ENCODE peak calls at places on chromosomes 6 and 20, in five cellular contexts. D, O, E, R and I are unnamed samples.
A peak's percentile ranks its signal among the peaks of the same experiment; 100 is the strongest.

GRCh38 chr6:149366237-149366921 is 33.7 kb upstream of the SUMO4 start:
- ATAC-seq in D (no peak), O (no peak), E (no peak), R (no peak), I (no peak)

GRCh38 chr20:59850018-59850641 is 83.3 kb downstream of the SYCP2 start:
- ATAC-seq in D (no peak), O (peak; percentile 67), E (peak; percentile 74), R (peak; percentile 72), I (no peak)

GRCh38 chr20:661474-662288 is 8.7 kb upstream of the SRXN1 start:
- ATAC-seq in D (no peak), O (no peak), E (peak; percentile 76), R (no peak), I (no peak)

GRCh38 chr6:104301921-104302320 is 557.8 kb downstream of the HACE1 start:
- ATAC-seq in D (no peak), O (no peak), E (no peak), R (peak; percentile 49), I (no peak)

GRCh38 chr6:116667620-116668019 is 946 bp downstream of the ZUP1 start:
- ATAC-seq in D (peak; percentile 73), O (peak; percentile 71), E (no peak), R (peak; percentile 23), I (no peak)

GRCh38 chr6:63910863-63911665 is 275.5 kb downstream of the PHF3 start:
- ATAC-seq in D (peak; percentile 71), O (no peak), E (no peak), R (no peak), I (no peak)

GRCh38 chr6:44298055-44298803 is 14.9 kb downstream of the AARS2 start:
- ATAC-seq in D (no peak), O (peak; percentile 28), E (peak; percentile 33), R (peak; percentile 34), I (no peak)

GRCh38 chr6:44062771-44063560 is 64.3 kb downstream of the MRPL14 start:
- ATAC-seq in D (no peak), O (peak; percentile 34), E (peak; percentile 6), R (peak; percentile 75), I (no peak)

GRCh38 chr20:17569616-17570346 is at the start of gene DSTN:
- ATAC-seq in D (peak; percentile 95), O (peak; percentile 94), E (peak; percentile 91), R (peak; percentile 94), I (peak; percentile 86)

GRCh38 chr6:44699082-44699481 is 311.6 kb downstream of the CDC5L start:
- ATAC-seq in D (no peak), O (no peak), E (no peak), R (no peak), I (no peak)

GRCh38 chr6:50361641-50362331 is 312.1 kb upstream of the DEFB112 start:
- ATAC-seq in D (no peak), O (no peak), E (no peak), R (no peak), I (no peak)

GRCh38 chr6:126083875-126084274 is 97.5 kb downstream of the TRMT11 start:
- ATAC-seq in D (no peak), O (no peak), E (no peak), R (no peak), I (no peak)

GRCh38 chr20:53884859-53885654 is 185.3 kb downstream of the BCAS1 start:
- ATAC-seq in D (no peak), O (no peak), E (peak; percentile 48), R (no peak), I (no peak)

GRCh38 chr6:16630035-16630643 is 131.1 kb downstream of the ATXN1 start:
- ATAC-seq in D (no peak), O (no peak), E (no peak), R (no peak), I (no peak)

GRCh38 chr6:25384967-25385366 is 105.8 kb downstream of the CARMIL1 start:
- ATAC-seq in D (peak; percentile 50), O (no peak), E (no peak), R (no peak), I (no peak)

GRCh38 chr20:36785308-36785707 is 11.7 kb upstream of the DSN1 start:
- ATAC-seq in D (no peak), O (no peak), E (no peak), R (no peak), I (no peak)

GRCh38 chr6:106568518-106568917 is 60.8 kb downstream of the RTN4IP1 start:
- ATAC-seq in D (no peak), O (no peak), E (no peak), R (no peak), I (no peak)

GRCh38 chr6:16635291-16635809 is 125.9 kb downstream of the ATXN1 start:
- ATAC-seq in D (no peak), O (peak; percentile 7), E (peak; percentile 85), R (no peak), I (no peak)

GRCh38 chr6:28474441-28475219 is 31.3 kb upstream of the ZSCAN23 start:
- ATAC-seq in D (no peak), O (peak; percentile 87), E (peak; percentile 92), R (peak; percentile 96), I (no peak)

GRCh38 chr6:146194434-146194833 is 165.6 kb downstream of the GRM1 start:
- ATAC-seq in D (no peak), O (no peak), E (no peak), R (no peak), I (no peak)

GRCh38 chr6:146202570-146202969 is 173.7 kb downstream of the GRM1 start:
- ATAC-seq in D (no peak), O (no peak), E (no peak), R (no peak), I (no peak)

GRCh38 chr6:146200136-146200708 is 171.4 kb downstream of the GRM1 start:
- ATAC-seq in D (no peak), O (no peak), E (no peak), R (no peak), I (no peak)
- TF ChIP-seq EP300 in D (no peak), O (no peak), E (no peak), R (no peak), I (no peak)

DNA sequence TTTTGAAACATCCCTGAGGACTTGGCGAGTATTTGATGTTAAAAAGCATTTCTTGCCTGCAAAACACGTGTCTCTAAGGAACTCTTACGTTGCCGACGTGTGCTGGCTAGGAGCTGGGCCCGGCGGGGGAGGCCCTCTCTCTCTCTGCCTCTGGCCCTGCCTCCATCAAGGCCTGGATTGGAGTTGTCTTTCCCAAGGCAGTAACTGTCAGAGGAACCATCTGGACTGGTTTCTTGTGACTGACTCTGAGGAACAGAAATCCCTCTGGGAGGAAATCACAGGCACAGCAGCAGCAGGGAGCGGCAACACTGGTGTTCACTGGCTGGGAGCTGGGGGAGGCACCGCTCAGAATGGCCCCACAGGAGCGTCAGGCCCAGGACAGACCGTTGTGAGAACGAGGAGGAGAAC is 244.2 kb downstream of the NRN1 start:
- ATAC-seq in D (no peak), O (no peak), E (no peak), R (no peak), I (peak; percentile 79)
- TF ChIP-seq POLR2AphosphoS5 in D (no peak), O (no peak), E (no peak), R (no peak), I (no peak)

GRCh38 chr6:26537846-26538571 is at the start of gene HMGN4:
- ATAC-seq in D (peak; percentile 94), O (peak; percentile 81), E (peak; percentile 85), R (peak; percentile 91), I (peak; percentile 85)
- TF ChIP-seq EP300 in D (no peak), O (peak; percentile 74), E (peak; percentile 13), R (peak; percentile 72), I (no peak)

GRCh38 chr20:11989018-11989771 is 71.5 kb downstream of the BTBD3 start:
- ATAC-seq in D (no peak), O (no peak), E (no peak), R (no peak), I (no peak)
- TF ChIP-seq POLR2AphosphoS5 in D (no peak), O (no peak), E (no peak), R (no peak), I (no peak)

GRCh38 chr20:50146732-50147662 is 6.5 kb downstream of the PEDS1 start:
- ATAC-seq in D (peak; percentile 52), O (peak; percentile 96), E (no peak), R (peak; percentile 89), I (no peak)
- TF ChIP-seq EP300 in D (no peak), O (peak; percentile 23), E (no peak), R (peak; percentile 30), I (no peak)